ENCODE peak calls at places on chromosomes 5 and 9, in four cellular contexts. T is GM13977, G is kidney epithelial cell, W is AG09319. E is an unnamed sample.
A peak's percentile ranks its signal among the peaks of the same experiment; 100 is the strongest.

GRCh38 chr9:137150485-137151060 is 11.6 kb downstream of the GRIN1 start:
- DNase-seq in G (no peak), W (no peak), T (peak; percentile 94), E (peak; percentile 91)

GRCh38 chr9:128733256-128733655 is 9.3 kb upstream of the ZDHHC12 start:
- DNase-seq in W (peak; percentile 32), T (no peak), G (peak; percentile 72), E (peak; percentile 38)

GRCh38 chr5:1270933-1271914 is 23.6 kb downstream of the TERT start:
- DNase-seq in W (no peak), T (no peak), G (no peak), E (no peak)

GRCh38 chr5:177473461-177473991 is at the start of gene DBN1:
- DNase-seq in T (peak; percentile 96), W (no peak), G (no peak), E (peak; percentile 54)

GRCh38 chr9:134065720-134066419 is 2.0 kb downstream of the BRD3 start:
- DNase-seq in T (peak; percentile 93), G (no peak), W (no peak), E (peak; percentile 84)

GRCh38 chr9:2622361-2623045 is 916 bp downstream of the VLDLR start:
- DNase-seq in T (peak; percentile 48), G (no peak), W (no peak), E (peak; percentile 41)

GRCh38 chr9:134350416-134350994 is 24.2 kb downstream of the RXRA start:
- DNase-seq in W (no peak), G (no peak), T (no peak), E (no peak)

GRCh38 chr9:34437006-34437925 is 21.1 kb downstream of the FAM219A start:
- DNase-seq in G (no peak), W (peak; percentile 40), T (peak; percentile 81), E (peak; percentile 81)

GRCh38 chr9:27985714-27986113 is 412.4 kb upstream of the C9orf72 start:
- DNase-seq in T (no peak), G (no peak), W (no peak), E (no peak)

GRCh38 chr5:5702934-5703333 is 280.5 kb downstream of the ICE1 start:
- DNase-seq in G (no peak), T (no peak), W (no peak), E (no peak)

DNA sequence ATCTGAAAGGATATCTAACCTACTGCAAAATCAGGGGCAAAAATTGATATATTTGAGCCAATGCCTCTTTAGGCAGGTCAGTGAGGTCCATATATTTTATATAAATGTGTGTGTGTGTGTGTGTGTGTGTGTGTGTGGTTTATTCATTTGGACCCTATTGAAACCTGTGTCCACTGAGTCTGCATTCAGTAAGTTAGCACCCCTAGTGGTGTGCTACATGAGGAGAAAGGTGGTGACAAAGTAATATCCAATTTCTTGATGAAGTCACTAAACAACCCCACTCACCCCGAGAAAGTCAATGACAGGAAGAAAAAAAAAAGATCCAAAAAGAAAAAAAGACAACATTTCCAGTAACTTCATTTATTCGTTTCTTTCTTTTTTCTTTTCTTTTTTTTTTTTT is 4.1 kb downstream of the FBXW11 start:
- DNase-seq in T (no peak), G (no peak), W (no peak), E (no peak)
- TF ChIP-seq CTCF in T (peak; percentile 60), G (peak; percentile 52), W (peak; percentile 40), E (peak; percentile 35)

DNA sequence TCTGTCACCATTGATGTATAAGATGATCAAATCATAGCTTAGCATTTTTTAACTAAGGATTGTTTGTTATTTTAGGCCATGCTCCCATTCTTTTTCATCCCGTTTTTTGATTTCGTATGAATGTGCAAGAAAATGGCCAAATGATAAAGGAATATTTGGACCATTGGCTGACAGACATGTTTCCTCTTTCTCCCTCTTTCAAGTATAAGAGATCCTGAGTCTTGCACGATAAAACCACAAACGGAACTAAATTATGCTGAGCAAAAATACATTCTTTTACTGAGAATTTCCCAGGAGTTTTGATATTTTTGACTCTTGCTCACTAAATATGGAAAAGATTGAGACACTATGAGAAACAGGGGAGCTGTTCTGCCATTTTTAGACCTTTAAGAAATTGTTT is 90.4 kb upstream of the KLF9 start:
- DNase-seq in G (no peak), T (no peak), W (no peak), E (no peak)
- TF ChIP-seq CTCF in G (no peak), T (no peak), W (no peak), E (no peak)

GRCh38 chr9:5886114-5886939 is 4.4 kb upstream of the MLANA start:
- DNase-seq in T (peak; percentile 82), W (peak; percentile 12), G (peak; percentile 29), E (peak; percentile 93)
- TF ChIP-seq CTCF in T (peak; percentile 98), W (peak; percentile 98), G (peak; percentile 97), E (peak; percentile 93)

GRCh38 chr5:140106101-140106500 is 7.8 kb upstream of the PURA start:
- DNase-seq in W (no peak), G (no peak), T (no peak), E (no peak)

GRCh38 chr5:140106805-140107311 is 7.1 kb upstream of the PURA start:
- DNase-seq in T (no peak), W (no peak), G (no peak), E (no peak)

GRCh38 chr5:140104100-140104499 is 9.8 kb upstream of the PURA start:
- DNase-seq in G (no peak), W (no peak), T (no peak), E (no peak)

GRCh38 chr5:140101179-140101578 is 12.7 kb upstream of the PURA start:
- DNase-seq in W (no peak), T (no peak), G (no peak), E (no peak)

GRCh38 chr5:140103154-140103553 is 10.8 kb upstream of the PURA start:
- DNase-seq in T (no peak), G (no peak), W (no peak), E (no peak)
- TF ChIP-seq CTCF in T (no peak), G (no peak), W (no peak), E (no peak)